ENCODE peak calls at places on chromosomes 7 and 10, in seven cellular contexts. Z is KG1; R is NCI-H460; O is activated effector memory CD4-positive, alpha-beta T cell treated with Interleukin-2 at 50 U/mL for 16 hours; U is activated CD4-positive, alpha-beta T cell treated with anti-CD3 and anti-CD28 coated beads for 24 hours; H is heart left ventricle; S is ecto neural progenitor cell. W is an unnamed sample.
A peak's percentile ranks its signal among the peaks of the same experiment; 100 is the strongest.

GRCh38 chr10:33193867-33194521 is 140.5 kb downstream of the NRP1 start:
- DNase-seq in Z (no peak), R (no peak), O (no peak), U (no peak), H (no peak), S (no peak), W (no peak)

GRCh38 chr7:156151082-156151481 is 338.8 kb upstream of the SHH start:
- DNase-seq in Z (no peak), R (no peak), O (no peak), U (no peak), H (no peak), S (no peak), W (no peak)

GRCh38 chr7:79176859-79177477 is 276.5 kb downstream of the MAGI2 start:
- DNase-seq in Z (no peak), R (peak; percentile 47), O (no peak), U (no peak), H (no peak), S (no peak), W (no peak)

GRCh38 chr10:78686444-78687060 is 382.2 kb upstream of the ZMIZ1 start:
- DNase-seq in Z (no peak), R (no peak), O (no peak), U (no peak), H (no peak), S (peak; percentile 42), W (no peak)

GRCh38 chr10:88117227-88117626 is 253.8 kb downstream of the PTEN start:
- DNase-seq in Z (no peak), R (no peak), O (no peak), U (peak; percentile 46), H (no peak), S (no peak), W (peak; percentile 44)

GRCh38 chr7:131226116-131226562 is 101.5 kb upstream of the MKLN1 start:
- DNase-seq in Z (no peak), R (no peak), O (no peak), U (no peak), H (no peak), S (no peak), W (no peak)

GRCh38 chr10:98080474-98080873 is 50.1 kb upstream of the CRTAC1 start:
- DNase-seq in Z (no peak), R (no peak), O (no peak), U (no peak), H (no peak), S (no peak), W (no peak)

GRCh38 chr7:142303650-142304049 is 45.8 kb upstream of the PRSS58 start:
- DNase-seq in Z (peak; percentile 33), R (no peak), O (no peak), U (no peak), H (no peak), S (no peak), W (no peak)

GRCh38 chr7:80858141-80858903 is 60.5 kb downstream of the SEMA3C start:
- DNase-seq in Z (no peak), R (no peak), O (no peak), U (no peak), H (no peak), S (no peak), W (no peak)

GRCh38 chr10:62175256-62175655 is 93.4 kb downstream of the RTKN2 start:
- DNase-seq in Z (no peak), R (no peak), O (no peak), U (no peak), H (no peak), S (no peak), W (no peak)

GRCh38 chr7:152894295-152895170 is 135.0 kb downstream of the ACTR3B start:
- DNase-seq in Z (no peak), R (no peak), O (no peak), U (no peak), H (no peak), S (peak; percentile 76), W (peak; percentile 48)

GRCh38 chr10:99621454-99622246 is 1.4 kb upstream of the SLC25A28 start:
- DNase-seq in Z (no peak), R (no peak), O (no peak), U (no peak), H (no peak), S (no peak), W (no peak)

W was measured in CD8-positive, alpha-beta T cell.